ENCODE peak calls at places on chromosomes 2 and 18, in five cellular contexts. R, N, F, I and B are unnamed samples.

GRCh38 chr2:37771600-37772088 is 100.2 kb upstream of the CDC42EP3 start:
- DNase-seq in R (no peak), N (no peak), F (no peak), I (no peak), B (peak; percentile 61)

GRCh38 chr2:85790032-85790431 is 36.2 kb downstream of the ATOH8 start:
- DNase-seq in R (no peak), N (no peak), F (no peak), I (no peak), B (no peak)

GRCh38 chr18:10404148-10404547 is 50.3 kb upstream of the APCDD1 start:
- DNase-seq in R (no peak), N (no peak), F (no peak), I (no peak), B (no peak)

GRCh38 chr2:10814142-10814541 is 1.6 kb upstream of the PDIA6 start:
- DNase-seq in R (no peak), N (no peak), F (no peak), I (no peak), B (no peak)

GRCh38 chr2:215904101-215904500 is 109.2 kb downstream of the MREG start:
- DNase-seq in R (no peak), N (no peak), F (peak; percentile 35), I (no peak), B (peak; percentile 64)

GRCh38 chr2:32064713-32065112 is 1.4 kb downstream of the SPAST start:
- DNase-seq in R (no peak), N (no peak), F (no peak), I (no peak), B (no peak)

GRCh38 chr2:154698789-154699559 is 479 bp downstream of the KCNJ3 start:
- DNase-seq in R (no peak), N (no peak), F (no peak), I (no peak), B (no peak)

GRCh38 chr2:238271061-238271554 is 17.3 kb downstream of the PER2 start:
- DNase-seq in R (no peak), N (no peak), F (no peak), I (no peak), B (no peak)

GRCh38 chr2:157056200-157056676 is 201.3 kb upstream of the GALNT5 start:
- DNase-seq in R (no peak), N (no peak), F (peak; percentile 88), I (no peak), B (peak; percentile 77)